ENCODE peak calls at places on chromosomes 2 and 18, in eight cellular contexts. Z is uterus, M is lower lobe of right lung, G is IMR-90, C is heart left ventricle, Q is fibroblast of lung, X is left ventricle myocardium inferior, L is pancreas. D is an unnamed sample.

GRCh38 chr2:189751080-189751658 is 11.4 kb downstream of the OSGEPL1 start:
- DNase-seq in Q (peak; percentile 38), G (peak; percentile 25), L (peak; percentile 40), Z (no peak), X (no peak), C (no peak), M (no peak), D (no peak)

GRCh38 chr2:105539331-105539730 is 140.5 kb upstream of the FHL2 start:
- DNase-seq in M (no peak), X (no peak), G (no peak), L (no peak), Q (no peak), C (no peak), Z (no peak), D (no peak)

GRCh38 chr2:148812306-148812705 is 62.7 kb upstream of the KIF5C start:
- DNase-seq in C (peak; percentile 60), Z (peak; percentile 84), M (no peak), Q (peak; percentile 55), L (peak; percentile 28), G (peak; percentile 51), X (peak; percentile 33), D (no peak)

GRCh38 chr2:224023188-224023587 is 15.9 kb downstream of the SERPINE2 start:
- DNase-seq in Q (no peak), G (peak; percentile 76), L (no peak), C (no peak), M (no peak), Z (no peak), X (no peak), D (no peak)

GRCh38 chr2:206831442-206831995 is 66.1 kb downstream of the FASTKD2 start:
- DNase-seq in X (no peak), M (peak; percentile 42), Q (no peak), G (no peak), Z (no peak), L (no peak), C (no peak), D (no peak)

GRCh38 chr18:53698907-53699306 is 525.6 kb downstream of the MBD2 start:
- DNase-seq in X (no peak), M (peak; percentile 44), L (peak; percentile 28), G (no peak), Z (no peak), C (peak; percentile 34), Q (no peak), D (no peak)

GRCh38 chr2:216345846-216346245 is 26.4 kb downstream of the MARCHF4 start:
- DNase-seq in C (no peak), Q (no peak), G (no peak), X (no peak), L (no peak), M (no peak), Z (no peak), D (no peak)

GRCh38 chr2:169110919-169111318 is 41.6 kb downstream of the DHRS9 start:
- DNase-seq in G (no peak), Q (no peak), L (no peak), Z (no peak), M (no peak), C (no peak), X (no peak), D (no peak)

GRCh38 chr2:172790404-172790803 is 54.8 kb downstream of the RAPGEF4 start:
- DNase-seq in M (no peak), C (no peak), Q (no peak), G (no peak), X (no peak), Z (no peak), L (no peak), D (no peak)

GRCh38 chr2:68925298-68925885 is 27.3 kb downstream of the GKN2 start:
- DNase-seq in G (peak; percentile 64), L (peak; percentile 58), Q (peak; percentile 60), Z (no peak), X (no peak), M (no peak), C (no peak), D (no peak)

GRCh38 chr18:44452346-44452745 is 228.3 kb upstream of the SETBP1 start:
- DNase-seq in M (no peak), G (no peak), L (peak; percentile 6), X (no peak), Z (no peak), Q (peak; percentile 53), C (no peak), D (no peak)

GRCh38 chr2:104408266-104408665 is 445.6 kb upstream of the POU3F3 start:
- DNase-seq in M (no peak), Z (no peak), C (no peak), G (no peak), X (no peak), L (no peak), Q (no peak), D (no peak)

GRCh38 chr2:200812122-200813022 is 662 bp downstream of the BZW1 start:
- DNase-seq in Q (peak; percentile 72), M (peak; percentile 87), G (peak; percentile 49), X (peak; percentile 77), L (peak; percentile 82), Z (peak; percentile 61), C (peak; percentile 79), D (peak; percentile 87)

GRCh38 chr2:120422761-120423160 is 76.8 kb downstream of the INHBB start:
- DNase-seq in M (no peak), Z (no peak), G (no peak), X (no peak), L (no peak), Q (no peak), C (no peak), D (no peak)

DNA sequence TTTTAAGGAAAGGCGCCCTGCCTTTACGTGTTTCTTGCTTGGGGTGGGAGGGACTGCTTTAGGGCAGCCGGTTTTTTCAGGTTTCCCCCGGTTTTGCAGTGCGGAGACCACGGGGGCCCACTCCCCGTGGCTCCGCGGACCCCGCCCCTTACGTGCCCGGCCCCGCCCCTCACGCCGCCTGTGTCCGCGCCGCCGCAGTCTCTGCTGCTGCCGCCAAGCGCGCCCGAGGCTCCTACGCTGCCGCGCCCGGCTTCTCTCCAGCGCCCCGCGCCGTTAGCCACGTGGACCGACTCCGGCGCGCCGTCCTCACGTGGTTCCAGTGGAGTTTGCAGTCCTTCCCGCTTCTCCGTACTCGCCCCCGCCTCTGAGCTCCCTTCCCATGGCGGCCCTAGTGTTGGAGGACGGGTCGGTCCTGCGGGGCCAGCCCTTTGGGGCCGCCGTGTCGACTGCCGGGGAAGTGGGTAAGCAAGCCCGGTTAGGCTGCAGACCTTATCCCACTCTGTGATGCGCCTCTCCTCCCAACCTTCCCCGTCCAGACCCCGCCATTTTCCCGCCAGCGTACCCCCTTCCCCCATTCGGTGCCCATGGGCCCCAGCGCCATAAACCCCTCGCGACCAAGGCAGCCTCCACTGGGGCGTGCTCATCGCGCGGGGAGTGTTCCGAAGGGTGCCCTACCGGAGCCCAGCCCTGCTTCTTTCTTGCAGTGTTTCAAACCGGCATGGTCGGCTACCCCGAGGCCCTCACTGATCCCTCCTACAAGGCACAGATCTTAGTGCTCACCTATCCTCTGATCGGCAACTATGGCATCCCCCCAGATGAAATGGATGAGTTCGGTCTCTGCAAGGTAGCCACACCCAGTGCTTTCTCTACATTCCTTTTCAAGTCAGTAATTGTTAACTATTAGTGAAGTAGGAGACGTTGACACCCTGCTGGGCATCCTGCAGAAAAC is at the start of gene CAD:
- DNase-seq in L (peak; percentile 86), Q (peak; percentile 80), M (peak; percentile 93), C (peak; percentile 89), Z (peak; percentile 88), G (peak; percentile 75), X (peak; percentile 89), D (peak; percentile 90)
- TF ChIP-seq CTCF in L (no peak), Q (no peak), M (peak; percentile 39), C (no peak), Z (no peak), G (peak; percentile 21), X (peak; percentile 54), D (peak; percentile 41)

DNA sequence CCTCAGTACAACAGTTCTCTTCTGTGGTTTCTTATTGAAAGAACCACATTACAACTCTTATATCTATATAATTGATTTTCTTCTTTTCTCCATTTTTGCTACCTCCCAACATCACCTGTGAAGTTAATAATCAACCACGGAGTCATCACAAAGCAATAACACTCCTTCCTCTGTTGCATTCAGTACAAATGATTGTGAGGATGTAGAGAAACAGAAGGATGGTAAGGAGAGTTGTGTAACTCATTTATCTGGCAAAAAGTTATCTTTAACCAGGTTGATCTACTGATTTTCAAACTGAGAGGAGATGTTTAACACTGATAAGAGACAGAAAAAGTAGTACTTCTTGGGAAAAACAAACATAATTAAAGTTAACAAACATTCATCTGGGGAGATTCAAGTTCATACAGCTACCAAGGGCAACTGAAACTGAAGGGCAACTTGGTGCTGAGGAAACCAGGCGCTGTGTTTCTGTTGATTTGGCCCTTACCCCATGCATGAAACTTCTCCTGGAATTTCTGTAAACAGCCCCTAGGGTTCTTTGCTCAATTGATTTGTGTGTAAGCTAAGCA is 14.1 kb downstream of the IDH1 start:
- DNase-seq in G (no peak), C (no peak), L (no peak), M (no peak), Q (no peak), X (no peak), Z (no peak), D (no peak)
- H3K27me3 ChIP-seq in G (no peaks in the 10 kb centered on the region), C (no peaks in the 10 kb centered on the region), L (no peaks in the 10 kb centered on the region), M (no peaks in the 10 kb centered on the region), Q (no peaks in the 10 kb centered on the region), X (no peaks in the 10 kb centered on the region), Z (no peaks in the 10 kb centered on the region), D (no peaks in the 10 kb centered on the region)

GRCh38 chr18:3451166-3451988 is 1.4 kb downstream of the TGIF1 start:
- DNase-seq in X (peak; percentile 95), Z (peak; percentile 94), L (peak; percentile 89), Q (peak; percentile 95), G (peak; percentile 89), C (peak; percentile 93), M (peak; percentile 96), D (peak; percentile 96)
- H3K9me3 ChIP-seq in X (no peaks in the 10 kb centered on the region), Z (no peaks in the 10 kb centered on the region), L (no peaks in the 10 kb centered on the region), Q (no peaks in the 10 kb centered on the region), G (no peaks in the 10 kb centered on the region), C (no peaks in the 10 kb centered on the region), M (no peaks in the 10 kb centered on the region), D (no peaks in the 10 kb centered on the region)

DNA sequence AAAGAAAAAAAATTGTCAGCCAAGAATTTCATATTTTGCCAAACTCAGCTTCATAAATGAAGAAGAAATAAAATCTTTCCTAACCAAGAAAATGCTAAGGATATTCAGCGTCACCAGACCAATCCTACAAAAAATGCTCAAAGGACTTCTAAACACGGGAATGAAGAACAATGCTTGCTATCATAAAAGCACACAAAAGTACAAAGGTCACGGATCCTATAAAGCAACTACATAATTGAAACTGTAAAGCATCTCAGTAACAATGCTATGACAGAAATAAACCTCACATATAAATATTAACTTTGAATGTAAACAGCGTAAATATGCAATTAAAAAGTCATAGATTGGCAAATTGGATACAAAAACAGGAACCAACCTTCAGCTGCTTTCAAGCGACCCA is 1314.6 kb upstream of the GYPC start:
- DNase-seq in X (no peak), M (no peak), L (no peak), C (no peak), G (no peak), Q (no peak), Z (no peak), D (no peak)
- TF ChIP-seq CTCF in X (no peak), M (no peak), L (no peak), C (no peak), G (no peak), Q (no peak), Z (no peak), D (no peak)

DNA sequence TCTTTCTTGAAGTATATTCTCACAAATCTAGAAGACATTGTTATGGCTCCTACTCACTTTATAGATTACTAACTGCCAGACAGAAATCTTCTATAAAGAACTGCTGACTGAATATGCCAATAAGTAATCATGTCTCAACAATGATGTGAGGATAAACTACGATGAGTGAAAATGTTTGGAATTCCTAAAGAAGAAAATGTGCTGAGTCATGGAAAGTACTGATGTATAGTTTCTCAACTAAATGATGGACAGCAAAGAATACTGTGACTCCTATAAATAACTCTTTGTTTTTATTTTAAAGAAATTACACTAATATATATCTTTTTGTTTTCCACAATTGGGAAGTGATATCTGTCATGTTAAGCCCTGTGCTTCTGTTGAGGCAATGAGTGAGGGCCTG is 232.9 kb downstream of the LNPK start:
- DNase-seq in G (no peak), X (no peak), M (no peak), Z (no peak), C (no peak), L (no peak), Q (no peak), D (no peak)
- H3K27me3 ChIP-seq in G (no peaks in the 10 kb centered on the region), X (no peaks in the 10 kb centered on the region), M (no peaks in the 10 kb centered on the region), Z (no peaks in the 10 kb centered on the region), C (no peaks in the 10 kb centered on the region), L (no peaks in the 10 kb centered on the region), Q (no peaks in the 10 kb centered on the region), D (no peaks in the 10 kb centered on the region)

D was measured in right lobe of liver.